ENCODE peak calls at places on chromosomes 12 and 14, in six cellular contexts. R, B, Y, I, O and W are unnamed samples.

GRCh38 chr12:67921286-67921685 is 68.0 kb upstream of the IFNG-AS1 start:
- DNase-seq in Y (no peak), I (no peak), B (no peak), O (no peak), R (peak), W (no peak)

GRCh38 chr14:54889919-54890318 is 12.7 kb downstream of the GCH1 start:
- DNase-seq in I (no peak), R (no peak), O (no peak), B (no peak), Y (no peak), W (no peak)

GRCh38 chr12:93198086-93198485 is 179.6 kb upstream of the NUDT4 start:
- DNase-seq in I (no peak), R (peak), B (no peak), O (no peak), Y (no peak), W (no peak)

GRCh38 chr14:37544407-37544806 is 50.6 kb downstream of the FOXA1 start:
- DNase-seq in Y (no peak), R (no peak), B (no peak), I (no peak), O (no peak), W (no peak)

GRCh38 chr14:99262977-99263448 is 9.0 kb downstream of the BCL11B start:
- DNase-seq in Y (no peak), O (no peak), R (no peak), I (no peak), B (peak), W (no peak)

GRCh38 chr12:92140919-92141536 is 4.6 kb downstream of the BTG1 start:
- DNase-seq in Y (no peak), B (no peak), R (no peak), I (no peak), O (no peak), W (no peak)

GRCh38 chr14:52315355-52315718 is 1.2 kb downstream of the PTGER2 start:
- DNase-seq in B (no peak), R (no peak), Y (no peak), I (peak), O (no peak), W (no peak)

GRCh38 chr12:67650528-67651379 is 2.2 kb downstream of the DYRK2 start:
- DNase-seq in O (no peak), B (no peak), I (no peak), Y (peak), R (no peak), W (peak)

GRCh38 chr12:14065094-14065493 is 83.7 kb upstream of the GRIN2B start:
- DNase-seq in Y (no peak), R (no peak), O (no peak), I (no peak), B (no peak), W (no peak)

GRCh38 chr12:126742326-126742725 is 1524.6 kb upstream of the TMEM132C start:
- DNase-seq in O (peak), R (no peak), B (no peak), Y (no peak), I (no peak), W (peak)

GRCh38 chr12:52280319-52280795 is 5.9 kb downstream of the KRT86 start:
- DNase-seq in O (no peak), Y (no peak), R (peak), I (peak), B (peak), W (no peak)

GRCh38 chr12:69966409-69966808 is 141.4 kb downstream of the MYRFL start:
- DNase-seq in I (no peak), B (peak), O (peak), R (peak), Y (no peak), W (no peak)